ENCODE peak calls at places on chromosomes 7 and 10, in eight cellular contexts. V is hepatocyte; C is right lobe of liver; A is transverse colon; Y is CD8-positive, alpha-beta memory T cell; P is heart right ventricle; H is OCI-LY7; W is heart left ventricle. J is an unnamed sample.

GRCh38 chr7:1943326-1943725 is 273.2 kb downstream of the ELFN1 start:
- DNase-seq in V (no peak), C (no peak), A (no peak), Y (no peak), P (no peak), H (no peak), W (no peak), J (no peak)

GRCh38 chr10:132136097-132136521 is 50.6 kb upstream of the DPYSL4 start:
- DNase-seq in V (no peak), C (no peak), A (no peak), Y (no peak), P (no peak), H (no peak), W (peak; percentile 19), J (no peak)

GRCh38 chr10:124307531-124308350 is 111.0 kb downstream of the OAT start:
- DNase-seq in V (no peak), C (peak; percentile 18), A (no peak), Y (no peak), P (no peak), H (no peak), W (no peak), J (no peak)

GRCh38 chr10:31630866-31631567 is 297.6 kb downstream of the ARHGAP12 start:
- DNase-seq in V (no peak), C (no peak), A (no peak), Y (no peak), P (peak; percentile 38), H (no peak), W (no peak), J (no peak)

GRCh38 chr10:27771231-27771630 is 25.6 kb upstream of the MKX start:
- DNase-seq in V (no peak), C (no peak), A (no peak), Y (no peak), P (no peak), H (no peak), W (no peak), J (no peak)

GRCh38 chr7:96973986-96974385 is 31.4 kb upstream of the DLX6 start:
- DNase-seq in V (no peak), C (no peak), A (no peak), Y (no peak), P (no peak), H (no peak), W (no peak), J (no peak)

GRCh38 chr10:35691522-35692236 is 49.6 kb upstream of the FZD8 start:
- DNase-seq in V (no peak), C (no peak), A (no peak), Y (no peak), P (no peak), H (no peak), W (no peak), J (no peak)

GRCh38 chr10:3010819-3011422 is 56.4 kb upstream of the PFKP start:
- DNase-seq in V (peak; percentile 70), C (no peak), A (no peak), Y (no peak), P (peak; percentile 9), H (no peak), W (no peak), J (no peak)

GRCh38 chr10:67259319-67259929 is 333.6 kb downstream of the LRRTM3 start:
- DNase-seq in V (peak; percentile 38), C (no peak), A (no peak), Y (no peak), P (no peak), H (no peak), W (no peak), J (no peak)

GRCh38 chr10:2928219-2928840 is 139.0 kb upstream of the PFKP start:
- DNase-seq in V (peak; percentile 82), C (peak; percentile 66), A (peak; percentile 76), Y (peak; percentile 7), P (peak; percentile 64), H (peak; percentile 54), W (peak; percentile 67), J (peak; percentile 19)

GRCh38 chr10:22453948-22454347 is 108.7 kb downstream of the SPAG6 start:
- DNase-seq in V (no peak), C (no peak), A (no peak), Y (no peak), P (no peak), H (no peak), W (no peak), J (no peak)

GRCh38 chr7:106793015-106793651 is 71.9 kb upstream of the PIK3CG start:
- DNase-seq in V (peak; percentile 62), C (no peak), A (no peak), Y (peak; percentile 43), P (no peak), H (peak; percentile 70), W (no peak), J (peak; percentile 48)

GRCh38 chr10:1938317-1938716 is 201.0 kb upstream of the ADARB2 start:
- DNase-seq in V (no peak), C (no peak), A (no peak), Y (peak; percentile 73), P (no peak), H (no peak), W (no peak), J (peak; percentile 76)

GRCh38 chr7:14016950-14017349 is 27.5 kb upstream of the ETV1 start:
- DNase-seq in V (no peak), C (no peak), A (no peak), Y (no peak), P (no peak), H (no peak), W (no peak), J (no peak)

GRCh38 chr7:1720325-1720724 is 50.2 kb downstream of the ELFN1 start:
- DNase-seq in V (no peak), C (no peak), A (no peak), Y (no peak), P (no peak), H (peak; percentile 44), W (no peak), J (no peak)

GRCh38 chr7:131307627-131308026 is 20.0 kb upstream of the MKLN1 start:
- DNase-seq in V (no peak), C (no peak), A (no peak), Y (no peak), P (no peak), H (no peak), W (no peak), J (no peak)

GRCh38 chr7:44288811-44289340 is 36.5 kb downstream of the CAMK2B start:
- DNase-seq in V (no peak), C (peak; percentile 36), A (peak; percentile 1), Y (no peak), P (no peak), H (no peak), W (peak; percentile 22), J (no peak)

GRCh38 chr7:64876792-64877713 is 26.0 kb upstream of the ZNF273 start:
- DNase-seq in V (peak; percentile 36), C (peak; percentile 44), A (peak; percentile 44), Y (peak; percentile 62), P (peak; percentile 51), H (no peak), W (peak; percentile 76), J (peak; percentile 76)

GRCh38 chr7:4745971-4746919 is 29.2 kb upstream of the AP5Z1 start:
- DNase-seq in V (peak; percentile 64), C (no peak), A (peak; percentile 59), Y (peak; percentile 49), P (no peak), H (peak; percentile 19), W (peak; percentile 43), J (peak; percentile 60)

DNA sequence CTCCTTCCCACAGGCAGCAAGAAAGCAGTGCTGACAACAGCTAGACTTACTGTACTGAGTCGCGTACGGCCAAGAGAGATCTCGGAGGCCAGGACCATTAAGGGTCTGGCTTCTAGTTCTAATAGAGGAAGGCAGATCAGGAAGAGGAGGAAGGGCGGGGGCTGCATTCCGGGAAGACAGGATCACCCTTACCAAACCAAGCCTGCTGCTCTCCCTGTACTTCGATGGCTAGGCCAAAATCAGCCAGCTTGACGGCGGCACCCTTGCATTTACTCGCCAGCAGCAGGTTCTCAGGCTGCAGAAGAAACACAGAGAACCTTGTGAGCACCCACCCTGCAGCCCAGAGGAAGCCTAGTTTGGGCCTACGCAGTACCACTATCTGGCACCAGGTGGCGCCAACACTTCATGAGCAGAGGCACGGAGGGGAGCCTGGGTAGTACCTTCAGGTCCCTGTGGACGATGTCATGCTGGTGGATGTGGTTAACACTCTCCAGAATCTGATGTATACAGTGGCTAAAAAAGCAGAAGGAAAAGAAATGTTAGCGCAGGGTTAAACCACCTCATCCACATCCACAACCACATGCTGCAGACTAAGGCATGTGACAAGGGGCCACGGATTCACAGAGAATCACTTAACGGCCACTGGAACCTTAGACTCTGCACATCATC is 25.4 kb downstream of the CAMK2G start:
- DNase-seq in V (peak; percentile 89), C (peak; percentile 84), A (peak; percentile 90), Y (peak; percentile 84), P (peak; percentile 88), H (peak; percentile 90), W (peak; percentile 84), J (peak; percentile 89)
- H3K4me1 ChIP-seq in V (no peaks in the 10 kb centered on the region), C (no peaks in the 10 kb centered on the region), A (peaks cover 5% of the 10 kb centered on the region), Y (peaks cover 16% of the 10 kb centered on the region), P (peaks cover 29% of the 10 kb centered on the region), H (peaks cover 7% of the 10 kb centered on the region), W (peaks cover 20% of the 10 kb centered on the region), J (peaks cover 8% of the 10 kb centered on the region)

DNA sequence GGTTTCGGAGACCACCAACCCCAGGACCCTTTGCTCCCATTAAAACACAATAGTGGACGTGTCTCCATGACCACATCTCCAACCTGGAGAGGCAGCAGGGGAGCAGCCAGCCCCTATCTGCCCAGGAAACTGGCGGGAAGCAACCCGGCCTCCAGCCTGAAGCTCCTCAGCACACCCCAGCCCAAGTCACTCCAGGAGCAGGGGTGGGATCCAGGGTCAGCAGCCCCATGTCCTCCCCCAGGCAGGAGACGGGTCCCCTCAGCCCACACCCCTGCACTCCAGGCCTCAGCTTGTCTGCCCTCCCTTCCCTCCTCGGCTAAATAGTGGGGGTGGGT is 601 bp downstream of the ADAM8 start:
- DNase-seq in V (no peak), C (no peak), A (no peak), Y (no peak), P (no peak), H (no peak), W (no peak), J (no peak)
- H3K4me1 ChIP-seq in V (peaks cover 42% of the 10 kb centered on the region), C (peaks cover 8% of the 10 kb centered on the region), A (no peaks in the 10 kb centered on the region), Y (peaks cover 45% of the 10 kb centered on the region), P (peaks cover 14% of the 10 kb centered on the region), H (peaks cover 47% of the 10 kb centered on the region), W (peaks cover 15% of the 10 kb centered on the region), J (peaks cover 50% of the 10 kb centered on the region)

GRCh38 chr7:55084307-55084706 is 65.5 kb downstream of the EGFR start:
- DNase-seq in V (no peak), C (no peak), A (no peak), Y (no peak), P (no peak), H (no peak), W (no peak), J (no peak)
- H3K4me1 ChIP-seq in V (peaks cover 30% of the 10 kb centered on the region), C (peaks cover 5% of the 10 kb centered on the region), A (peaks cover 28% of the 10 kb centered on the region), Y (peaks cover 11% of the 10 kb centered on the region), P (peaks cover 60% of the 10 kb centered on the region), H (peaks cover 22% of the 10 kb centered on the region), W (peaks cover 42% of the 10 kb centered on the region), J (no peaks in the 10 kb centered on the region)

GRCh38 chr10:62062028-62062427 is 160.5 kb downstream of the ARID5B start:
- DNase-seq in V (no peak), C (no peak), A (no peak), Y (no peak), P (no peak), H (no peak), W (no peak), J (no peak)
- H3K4me1 ChIP-seq in V (peaks cover 40% of the 10 kb centered on the region), C (no peaks in the 10 kb centered on the region), A (peaks cover 16% of the 10 kb centered on the region), Y (peaks cover 20% of the 10 kb centered on the region), P (peaks cover 80% of the 10 kb centered on the region), H (no peaks in the 10 kb centered on the region), W (peaks cover 78% of the 10 kb centered on the region), J (peaks cover 71% of the 10 kb centered on the region)

DNA sequence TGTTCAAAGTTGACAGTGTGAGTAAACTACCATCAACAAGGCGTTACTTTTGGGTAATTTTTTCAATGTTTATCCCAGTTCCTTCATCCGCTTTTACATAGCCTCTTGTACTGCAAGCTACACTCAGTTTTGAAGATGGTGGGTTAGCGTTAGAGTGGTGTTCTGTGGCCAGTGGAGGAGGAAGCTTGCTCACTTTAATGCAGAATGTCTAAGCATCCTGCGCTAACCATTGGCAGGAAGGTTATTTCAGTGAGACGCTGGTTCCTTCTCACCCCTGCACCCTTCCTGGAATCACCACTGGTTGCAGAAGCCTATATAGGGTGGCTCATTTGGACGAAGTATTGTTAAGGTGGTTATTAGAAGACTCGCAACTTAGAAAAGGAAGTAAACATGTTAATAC is 159.1 kb downstream of the CELF2 start:
- DNase-seq in V (no peak), C (no peak), A (peak; percentile 29), Y (peak; percentile 51), P (no peak), H (peak; percentile 43), W (no peak), J (peak; percentile 49)
- H3K4me1 ChIP-seq in V (peaks cover 8% of the 10 kb centered on the region), C (no peaks in the 10 kb centered on the region), A (no peaks in the 10 kb centered on the region), Y (peaks cover 98% of the 10 kb centered on the region), P (peaks cover 91% of the 10 kb centered on the region), H (peaks cover 54% of the 10 kb centered on the region), W (peaks cover 82% of the 10 kb centered on the region), J (peaks cover 100% of the 10 kb centered on the region)